ENCODE peak calls at places on chromosomes 16 and 17, in five cellular contexts. E, J, T, X and U are unnamed samples.

GRCh38 chr17:64679710-64680216 is 17.7 kb upstream of the SMURF2 start:
- DNase-seq in E (peak), J (peak), T (no peak), X (no peak), U (no peak)

GRCh38 chr16:73240928-73241327 is 193.0 kb upstream of the ZFHX3 start:
- DNase-seq in E (no peak), J (no peak), T (no peak), X (no peak), U (no peak)

GRCh38 chr16:48444574-48444973 is 59.4 kb upstream of the SIAH1 start:
- DNase-seq in E (peak), J (peak), T (no peak), X (no peak), U (peak)

GRCh38 chr17:46002973-46003316 is 3.9 kb downstream of the STH start:
- DNase-seq in E (no peak), J (no peak), T (no peak), X (no peak), U (no peak)

GRCh38 chr17:44354582-44355309 is 8.9 kb downstream of the FAM171A2 start:
- DNase-seq in E (no peak), J (no peak), T (no peak), X (no peak), U (no peak)

GRCh38 chr16:7437135-7437534 is 104.5 kb downstream of the RBFOX1 start:
- DNase-seq in E (no peak), J (no peak), T (no peak), X (no peak), U (no peak)

GRCh38 chr16:11675561-11676511 is 7.6 kb downstream of the SNN start:
- DNase-seq in E (peak), J (no peak), T (no peak), X (no peak), U (no peak)

GRCh38 chr17:56810286-56810781 is 23.4 kb downstream of the C17orf67 start:
- DNase-seq in E (no peak), J (no peak), T (no peak), X (no peak), U (no peak)

GRCh38 chr17:30263552-30264333 is 28.0 kb downstream of the BLMH start:
- DNase-seq in E (peak), J (no peak), T (no peak), X (no peak), U (no peak)

GRCh38 chr17:5209396-5209795 is 17.7 kb upstream of the ZNF594 start:
- DNase-seq in E (no peak), J (no peak), T (no peak), X (no peak), U (no peak)

GRCh38 chr17:39671651-39672521 is 3.6 kb downstream of the PNMT start:
- DNase-seq in E (peak), J (no peak), T (no peak), X (peak), U (no peak)

GRCh38 chr17:40320771-40321501 is 12.0 kb downstream of the RARA start:
- DNase-seq in E (no peak), J (no peak), T (no peak), X (no peak), U (peak)

GRCh38 chr17:20116683-20117309 is 107.6 kb downstream of the SPECC1 start:
- DNase-seq in E (peak), J (no peak), T (no peak), X (peak), U (peak)

GRCh38 chr16:75114946-75115825 is 1.4 kb downstream of the LDHD start:
- DNase-seq in E (no peak), J (no peak), T (no peak), X (no peak), U (peak)

GRCh38 chr16:30115238-30115637 is 1.9 kb upstream of the GDPD3 start:
- DNase-seq in E (no peak), J (no peak), T (no peak), X (no peak), U (no peak)

GRCh38 chr17:74446551-74447500 is 14.9 kb downstream of the GPRC5C start:
- DNase-seq in E (no peak), J (no peak), T (peak), X (peak), U (peak)

DNA sequence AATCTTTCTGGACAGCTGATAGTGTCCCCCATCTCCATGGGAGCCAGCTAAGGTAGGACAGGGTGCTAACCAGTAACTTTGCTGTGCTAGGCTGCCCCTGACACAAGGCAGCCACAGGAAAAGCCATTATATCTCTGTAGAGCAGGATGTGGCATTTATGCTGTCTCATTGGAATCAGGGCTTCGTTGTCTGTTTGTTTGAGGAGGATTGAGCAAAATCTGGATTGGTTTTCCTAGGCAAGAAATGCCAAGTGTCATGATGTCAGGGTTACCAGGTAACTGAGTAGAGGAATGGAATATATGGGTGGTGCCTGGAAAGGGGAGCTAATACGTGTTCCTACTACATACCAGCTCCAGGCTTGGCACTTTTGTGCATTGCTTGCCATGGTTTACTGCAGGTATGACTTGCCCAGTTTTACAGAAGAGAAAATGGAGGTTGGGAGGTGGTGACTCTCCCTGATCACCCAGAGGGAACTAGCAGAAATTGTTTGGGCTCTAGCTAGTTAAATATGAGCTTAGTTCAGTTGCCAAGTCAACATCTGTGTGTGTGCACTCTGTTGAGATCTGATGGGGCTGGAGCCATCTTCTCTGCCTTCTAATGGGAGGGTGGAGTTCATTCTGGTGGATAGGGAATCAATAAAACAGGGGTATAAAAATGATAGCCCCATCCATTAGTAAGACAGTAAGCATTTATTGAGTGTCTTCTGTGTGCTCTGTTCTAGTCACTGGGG is 33.9 kb downstream of the GNAO1 start:
- DNase-seq in E (no peak), J (no peak), T (no peak), X (no peak), U (no peak)
- TF ChIP-seq POLR2A in E (no peak), J (no peak), T (no peak), X (no peak), U (no peak)

GRCh38 chr17:888998-889401 is 90.6 kb downstream of the NXN start:
- DNase-seq in E (no peak), J (no peak), T (no peak), X (no peak), U (no peak)
- TF ChIP-seq POLR2A in E (no peak), J (no peak), T (no peak), X (no peak), U (no peak)

GRCh38 chr16:3444032-3444388 is 530 bp downstream of the NAA60 start:
- DNase-seq in E (peak), J (no peak), T (no peak), X (no peak), U (no peak)
- TF ChIP-seq POLR2A in E (no peak), J (peak), T (no peak), X (no peak), U (no peak)

GRCh38 chr17:83053021-83053778 is 26.2 kb upstream of the METRNL start:
- DNase-seq in E (no peak), J (no peak), T (no peak), X (no peak), U (peak)

GRCh38 chr17:83050651-83051422 is 28.6 kb upstream of the METRNL start:
- DNase-seq in E (no peak), J (no peak), T (no peak), X (no peak), U (no peak)

GRCh38 chr17:83052241-83052564 is 27.2 kb upstream of the METRNL start:
- DNase-seq in E (no peak), J (no peak), T (no peak), X (no peak), U (no peak)

GRCh38 chr17:83053779-83054451 is 25.5 kb upstream of the METRNL start:
- DNase-seq in E (no peak), J (no peak), T (peak), X (no peak), U (peak)

GRCh38 chr17:83051423-83052240 is 27.8 kb upstream of the METRNL start:
- DNase-seq in E (peak), J (peak), T (peak), X (peak), U (peak)
- TF ChIP-seq POLR2A in E (peak), J (peak), T (no peak), X (peak), U (peak)

GRCh38 chr17:81859906-81860755 is at the start of gene P4HB:
- DNase-seq in E (no peak), J (no peak), T (no peak), X (no peak), U (no peak)
- TF ChIP-seq POLR2A in E (peak), J (peak), T (no peak), X (peak), U (peak)

GRCh38 chr17:81494984-81495383 is 17.6 kb downstream of the ACTG1 start:
- DNase-seq in E (peak), J (no peak), T (no peak), X (no peak), U (no peak)
- TF ChIP-seq POLR2A in E (no peak), J (no peak), T (no peak), X (no peak), U (no peak)

DNA sequence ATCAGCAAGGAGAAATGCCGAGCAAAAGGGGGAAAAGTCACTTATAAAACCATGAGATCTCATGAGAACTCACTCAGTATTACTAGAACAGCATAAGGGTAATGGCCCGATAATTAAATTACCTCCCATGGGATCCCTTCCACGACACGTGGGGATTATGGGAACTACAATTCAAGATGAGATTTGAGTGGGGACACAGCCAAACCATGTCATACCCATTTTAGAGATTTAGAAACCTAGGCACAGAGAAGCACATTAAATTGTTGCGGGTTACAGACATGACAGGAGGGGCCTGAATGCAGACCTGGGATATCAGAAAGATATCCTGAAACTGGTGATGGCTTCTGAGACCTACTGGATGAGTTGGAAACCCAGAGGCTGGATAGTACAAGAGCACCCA is 20.1 kb downstream of the ARHGAP17 start:
- DNase-seq in E (no peak), J (no peak), T (no peak), X (no peak), U (no peak)
- TF ChIP-seq POLR2A in E (no peak), J (no peak), T (no peak), X (no peak), U (no peak)